ENCODE peak calls at places on chromosomes 13 and 19, in four cellular contexts. L is esophagus squamous epithelium, R is prostate gland, C is thoracic aorta. J is an unnamed sample. For H3K4me1, the result is how much of the 10 kb centered on the place peaks cover.

GRCh38 chr13:29849071-29849541 is 1.3 kb downstream of the UBL3 start:
- DNase-seq in C (no peak), L (no peak), R (peak), J (peak)

GRCh38 chr13:36841411-36841810 is 22.4 kb downstream of the RFXAP start:
- DNase-seq in L (no peak), R (no peak), C (no peak), J (no peak)

GRCh38 chr13:23947893-23948292 is 50.6 kb upstream of the C1QTNF9B start:
- DNase-seq in C (no peak), R (no peak), L (no peak), J (no peak)

GRCh38 chr19:44003461-44004134 is 841 bp downstream of the ZNF230 start:
- DNase-seq in R (no peak), C (no peak), L (no peak), J (no peak)

GRCh38 chr13:79742923-79743322 is 262.0 kb downstream of the NDFIP2 start:
- DNase-seq in C (no peak), L (no peak), R (no peak), J (no peak)

GRCh38 chr19:49427855-49428546 is 2.8 kb downstream of the GFY start:
- DNase-seq in R (no peak), C (no peak), L (no peak), J (no peak)

GRCh38 chr19:23470873-23471555 is 75.7 kb upstream of the ZNF91 start:
- DNase-seq in C (no peak), R (no peak), L (no peak), J (no peak)

GRCh38 chr13:98511435-98511834 is 65.5 kb downstream of the STK24 start:
- DNase-seq in C (no peak), R (no peak), L (no peak), J (no peak)

GRCh38 chr19:9797871-9798270 is 21.0 kb downstream of the FBXL12 start:
- DNase-seq in C (no peak), R (no peak), L (no peak), J (peak)

GRCh38 chr13:27534108-27534975 is 84.0 kb upstream of the MTIF3 start:
- DNase-seq in L (no peak), R (no peak), C (no peak), J (no peak)

GRCh38 chr19:48303367-48303766 is 22.0 kb upstream of the EMP3 start:
- DNase-seq in C (no peak), R (no peak), L (no peak), J (no peak)

GRCh38 chr13:61470801-61471200 is 55.2 kb upstream of the PCDH20 start:
- DNase-seq in C (no peak), R (no peak), L (no peak), J (no peak)

GRCh38 chr19:31629936-31630335 is 280.7 kb upstream of the TSHZ3 start:
- DNase-seq in R (no peak), L (no peak), C (no peak), J (no peak)

GRCh38 chr19:36008336-36008978 is at the start of gene SYNE4:
- DNase-seq in C (no peak), L (no peak), R (peak), J (no peak)

GRCh38 chr13:107099661-107100060 is 531.7 kb upstream of the ARGLU1 start:
- DNase-seq in R (no peak), L (no peak), C (no peak), J (peak)

GRCh38 chr19:2602391-2603181 is 99.9 kb downstream of the GNG7 start:
- DNase-seq in L (no peak), C (peak), R (peak), J (peak)

GRCh38 chr19:35045667-35046300 is 4.3 kb downstream of the HPN start:
- DNase-seq in C (no peak), R (no peak), L (no peak), J (peak)

GRCh38 chr13:98909016-98909415 is 68.8 kb downstream of the DOCK9 start:
- DNase-seq in L (no peak), C (no peak), R (no peak), J (peak)

GRCh38 chr13:114167885-114168284 is 11.2 kb upstream of the CFAP97D2 start:
- DNase-seq in C (no peak), R (no peak), L (no peak), J (no peak)

GRCh38 chr19:55461974-55462628 is 659 bp upstream of the ISOC2 start:
- DNase-seq in L (no peak), C (no peak), R (no peak), J (no peak)

GRCh38 chr13:89806594-89806993 is 1540.9 kb upstream of the MIR17HG start:
- DNase-seq in C (no peak), L (no peak), R (no peak), J (no peak)

DNA sequence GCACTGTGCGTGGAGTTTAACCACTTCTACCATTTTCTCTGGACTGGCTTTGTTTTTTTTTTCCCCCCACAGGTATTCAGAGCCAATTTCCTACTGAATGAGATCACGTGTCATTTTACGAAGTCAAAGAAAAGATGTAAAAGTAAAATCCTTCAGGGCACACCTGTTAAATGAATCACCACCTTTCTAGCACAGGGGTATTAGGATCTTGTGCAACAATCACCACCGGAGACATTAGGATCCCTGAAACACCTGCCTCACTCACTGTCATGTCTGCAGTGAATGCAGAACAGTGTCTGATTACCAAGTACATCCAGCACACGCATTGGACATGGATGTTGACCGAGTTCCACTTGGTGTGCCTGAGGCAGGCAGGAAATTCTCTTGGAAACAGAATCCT is 17.2 kb downstream of the BRD4 start:
- DNase-seq in R (no peak), L (no peak), C (no peak), J (peak)
- H3K4me1 ChIP-seq in R (under half), L (half or more), C (half or more), J (under half)

DNA sequence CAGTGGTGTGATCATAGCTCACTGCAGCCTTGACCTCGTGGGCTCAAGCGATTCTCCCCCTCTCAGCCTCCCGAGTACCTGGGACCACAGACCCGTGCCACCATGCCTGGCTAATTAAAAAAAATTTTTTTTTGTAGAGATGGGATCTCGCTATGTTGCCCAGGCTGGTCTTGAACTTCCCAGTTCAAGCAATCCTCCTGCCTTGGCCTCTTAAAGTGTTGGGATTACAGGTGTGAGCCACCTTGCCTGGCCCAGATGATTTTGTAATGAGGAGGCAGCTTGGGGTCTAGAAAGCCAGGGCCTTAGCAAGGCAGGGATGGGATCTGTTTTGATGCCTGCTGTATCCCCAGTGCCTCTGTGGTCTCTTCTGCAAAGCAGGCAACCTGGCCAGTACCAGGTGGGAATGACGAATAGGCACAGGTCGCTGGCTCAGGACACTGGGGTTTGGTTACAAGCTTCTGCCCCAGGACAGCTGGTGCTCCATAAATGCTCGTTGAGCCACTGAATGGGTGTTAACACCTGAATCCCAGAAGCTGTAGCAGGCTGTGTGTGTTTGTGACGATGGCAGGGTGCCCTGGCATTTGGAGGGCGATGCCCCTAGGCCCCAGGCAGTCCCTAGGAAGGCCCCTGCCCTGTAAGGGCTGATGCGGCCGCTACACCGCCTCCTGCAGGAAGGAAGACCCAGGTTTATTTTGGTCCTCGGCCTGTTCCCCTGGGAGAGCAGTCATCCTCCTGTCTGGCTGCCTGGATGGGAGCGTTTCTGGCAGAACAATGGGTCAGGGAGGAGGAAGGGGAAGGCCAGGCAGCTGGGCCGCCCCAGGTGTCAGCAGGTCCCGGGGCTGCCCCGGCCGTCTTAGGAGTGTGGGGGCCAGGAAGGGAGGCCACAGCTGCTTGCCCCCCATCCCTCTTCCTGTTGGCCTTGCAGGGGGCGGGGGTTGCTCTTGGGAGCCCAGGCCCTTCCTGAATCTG is 8.6 kb downstream of the TNFAIP8L1 start:
- DNase-seq in R (no peak), C (no peak), L (no peak), J (no peak)
- H3K27ac ChIP-seq in R (peak), C (no peak), L (no peak), J (no peak)

GRCh38 chr19:1213391-1214286 is 8.1 kb downstream of the STK11 start:
- DNase-seq in L (no peak), C (no peak), R (peak), J (peak)

GRCh38 chr19:1217366-1217765 is 11.8 kb downstream of the STK11 start:
- DNase-seq in L (no peak), R (no peak), C (no peak), J (no peak)

GRCh38 chr19:1214299-1214861 is 8.8 kb downstream of the STK11 start:
- DNase-seq in L (no peak), R (no peak), C (no peak), J (no peak)

GRCh38 chr19:1216756-1217155 is 11.2 kb downstream of the STK11 start:
- DNase-seq in C (no peak), R (no peak), L (no peak), J (no peak)

DNA sequence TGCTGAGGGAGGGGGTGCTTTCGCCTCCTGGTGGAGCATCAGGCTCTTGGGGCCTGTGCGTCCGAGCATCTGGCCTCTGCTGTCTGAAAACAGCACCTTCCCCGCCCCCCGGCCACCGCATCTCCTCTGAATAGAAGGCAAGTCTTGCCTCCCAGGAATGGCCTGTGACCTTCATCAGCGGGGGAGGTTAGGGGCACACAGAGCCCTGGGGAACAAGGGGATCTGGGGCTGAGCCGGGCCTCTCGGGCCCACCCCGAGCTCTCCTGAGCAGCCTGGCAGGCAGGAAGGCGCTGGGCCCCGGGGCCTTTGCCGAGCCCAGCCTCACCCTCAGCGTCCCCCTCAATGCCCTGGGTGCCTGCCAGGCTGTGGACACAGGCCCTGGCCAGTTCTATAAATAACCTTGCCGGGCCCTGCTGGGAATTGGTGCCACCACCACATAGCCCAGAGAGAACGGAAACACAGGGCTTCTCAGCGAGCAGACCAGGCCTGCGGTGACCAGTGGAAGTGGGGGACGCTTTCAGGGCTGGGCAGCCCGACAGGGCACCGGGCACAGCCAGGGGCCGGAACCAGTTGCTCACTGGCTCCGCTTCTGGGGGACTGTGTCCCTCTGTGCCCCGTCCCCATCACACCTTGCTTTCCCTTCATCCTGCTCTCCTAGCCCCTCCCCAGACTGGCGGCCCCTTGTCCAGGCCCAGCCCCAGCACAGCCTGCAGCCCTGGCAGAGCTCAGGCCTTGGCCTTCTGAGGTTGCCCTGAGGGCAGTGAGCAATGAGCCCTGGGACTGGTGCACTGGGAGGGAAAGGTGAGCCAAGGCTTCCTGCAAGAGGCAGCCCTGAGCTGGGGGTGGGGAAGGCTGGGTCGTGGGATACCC is 9.5 kb downstream of the STK11 start:
- DNase-seq in C (no peak), L (no peak), R (no peak), J (no peak)
- TF ChIP-seq CTCF in C (no peak), L (no peak), R (no peak), J (no peak)

DNA sequence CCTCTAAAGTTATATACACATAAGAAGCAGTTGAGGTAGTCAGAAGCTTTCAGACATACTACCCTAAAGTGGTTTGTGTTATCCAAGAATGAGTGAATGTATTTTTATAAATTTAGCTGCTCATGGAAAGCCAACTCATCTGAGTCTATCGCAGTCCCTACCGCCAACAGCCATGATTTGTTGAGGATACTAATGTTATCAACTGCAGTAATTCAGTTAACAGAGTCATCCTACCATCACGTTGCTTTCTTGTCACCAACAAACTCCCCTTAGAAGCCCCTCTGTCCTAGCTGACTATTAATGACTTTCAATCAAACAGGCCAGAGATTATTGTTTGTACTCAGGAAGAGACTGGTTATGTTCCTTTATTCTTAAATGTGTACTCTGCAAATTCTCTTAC is 169.9 kb downstream of the DCT start:
- DNase-seq in L (no peak), C (no peak), R (no peak), J (no peak)
- H3K4me1 ChIP-seq in L (under half), C (under half), R (under half), J (under half)

GRCh38 chr13:39577833-39578232 is 25.2 kb downstream of the LHFPL6 start:
- DNase-seq in R (no peak), C (no peak), L (no peak), J (no peak)
- H3K27ac ChIP-seq in R (no peak), C (no peak), L (no peak), J (no peak)